ENCODE peak calls at places on chromosomes 5 and 9, in nine cellular contexts. One of them, this sample, is unnamed.

GRCh38 chr9:36772449-36773370 is 200.0 kb downstream of the MELK start:
- DNase-seq in GM23248: peak
- DNase-seq in mammary epithelial cell: peak
- DNase-seq in H9: peak
- DNase-seq in mesendoderm: peak
- DNase-seq in mesenchymal stem cell: peak
- DNase-seq in fibroblast of lung: peak
- DNase-seq in colonic mucosa: no peak
- DNase-seq in HCT116: no peak
- DNase-seq in this sample: peak

GRCh38 chr9:89022902-89023301 is 31.6 kb downstream of the S1PR3 start:
- DNase-seq in GM23248: peak
- DNase-seq in mammary epithelial cell: no peak
- DNase-seq in H9: no peak
- DNase-seq in mesendoderm: no peak
- DNase-seq in mesenchymal stem cell: peak
- DNase-seq in fibroblast of lung: peak
- DNase-seq in colonic mucosa: no peak
- DNase-seq in HCT116: no peak
- DNase-seq in this sample: no peak

GRCh38 chr5:181056431-181056830 is 16.4 kb downstream of the BTNL9 start:
- DNase-seq in GM23248: no peak
- DNase-seq in mammary epithelial cell: no peak
- DNase-seq in H9: no peak
- DNase-seq in mesendoderm: no peak
- DNase-seq in mesenchymal stem cell: no peak
- DNase-seq in fibroblast of lung: no peak
- DNase-seq in colonic mucosa: no peak
- DNase-seq in HCT116: no peak
- DNase-seq in this sample: no peak

GRCh38 chr9:89374176-89374575 is 55.9 kb downstream of the SECISBP2 start:
- DNase-seq in GM23248: no peak
- DNase-seq in mammary epithelial cell: no peak
- DNase-seq in H9: no peak
- DNase-seq in mesendoderm: no peak
- DNase-seq in mesenchymal stem cell: peak
- DNase-seq in fibroblast of lung: peak
- DNase-seq in colonic mucosa: no peak
- DNase-seq in HCT116: no peak
- DNase-seq in this sample: no peak

GRCh38 chr9:86945868-86946711 is 1.2 kb downstream of the GAS1 start:
- DNase-seq in GM23248: peak
- DNase-seq in mammary epithelial cell: peak
- DNase-seq in H9: peak
- DNase-seq in mesendoderm: peak
- DNase-seq in mesenchymal stem cell: peak
- DNase-seq in fibroblast of lung: peak
- DNase-seq in colonic mucosa: peak
- DNase-seq in HCT116: no peak
- DNase-seq in this sample: peak

GRCh38 chr5:141811287-141812155 is 66.7 kb downstream of the PCDH1 start:
- DNase-seq in GM23248: peak
- DNase-seq in mammary epithelial cell: no peak
- DNase-seq in H9: peak
- DNase-seq in mesendoderm: peak
- DNase-seq in mesenchymal stem cell: peak
- DNase-seq in fibroblast of lung: no peak
- DNase-seq in colonic mucosa: no peak
- DNase-seq in HCT116: no peak
- DNase-seq in this sample: peak

GRCh38 chr9:137720571-137721110 is 101.8 kb downstream of the EHMT1 start:
- DNase-seq in GM23248: peak
- DNase-seq in mammary epithelial cell: peak
- DNase-seq in H9: no peak
- DNase-seq in mesendoderm: no peak
- DNase-seq in mesenchymal stem cell: no peak
- DNase-seq in fibroblast of lung: no peak
- DNase-seq in colonic mucosa: no peak
- DNase-seq in HCT116: no peak
- DNase-seq in this sample: no peak

GRCh38 chr5:61732376-61732775 is 400.3 kb downstream of the ZSWIM6 start:
- DNase-seq in GM23248: no peak
- DNase-seq in mammary epithelial cell: no peak
- DNase-seq in H9: no peak
- DNase-seq in mesendoderm: peak
- DNase-seq in mesenchymal stem cell: no peak
- DNase-seq in fibroblast of lung: peak
- DNase-seq in colonic mucosa: no peak
- DNase-seq in HCT116: no peak
- DNase-seq in this sample: no peak

GRCh38 chr5:157271740-157272271 is 5.9 kb downstream of the CYFIP2 start:
- DNase-seq in GM23248: no peak
- DNase-seq in mammary epithelial cell: no peak
- DNase-seq in H9: no peak
- DNase-seq in mesendoderm: no peak
- DNase-seq in mesenchymal stem cell: no peak
- DNase-seq in fibroblast of lung: no peak
- DNase-seq in colonic mucosa: no peak
- DNase-seq in HCT116: no peak
- DNase-seq in this sample: no peak

GRCh38 chr9:72351538-72352453 is 13.2 kb downstream of the ZFAND5 start:
- DNase-seq in GM23248: peak
- DNase-seq in mammary epithelial cell: peak
- DNase-seq in H9: no peak
- DNase-seq in mesendoderm: no peak
- DNase-seq in mesenchymal stem cell: peak
- DNase-seq in fibroblast of lung: peak
- DNase-seq in colonic mucosa: no peak
- DNase-seq in HCT116: no peak
- DNase-seq in this sample: peak

GRCh38 chr5:108046955-108047670 is 334.8 kb downstream of the FBXL17 start:
- DNase-seq in GM23248: no peak
- DNase-seq in mammary epithelial cell: no peak
- DNase-seq in H9: peak
- DNase-seq in mesendoderm: no peak
- DNase-seq in mesenchymal stem cell: no peak
- DNase-seq in fibroblast of lung: no peak
- DNase-seq in colonic mucosa: no peak
- DNase-seq in HCT116: no peak
- DNase-seq in this sample: peak

GRCh38 chr5:14144586-14145355 is 1.6 kb downstream of the TRIO start:
- DNase-seq in GM23248: peak
- DNase-seq in mammary epithelial cell: peak
- DNase-seq in H9: peak
- DNase-seq in mesendoderm: peak
- DNase-seq in mesenchymal stem cell: peak
- DNase-seq in fibroblast of lung: peak
- DNase-seq in colonic mucosa: peak
- DNase-seq in HCT116: peak
- DNase-seq in this sample: peak

GRCh38 chr5:14146725-14147124 is 3.6 kb downstream of the TRIO start:
- DNase-seq in GM23248: peak
- DNase-seq in mammary epithelial cell: no peak
- DNase-seq in H9: no peak
- DNase-seq in mesendoderm: no peak
- DNase-seq in mesenchymal stem cell: no peak
- DNase-seq in fibroblast of lung: peak
- DNase-seq in colonic mucosa: no peak
- DNase-seq in HCT116: no peak
- DNase-seq in this sample: no peak

GRCh38 chr5:14147210-14147609 is 4.1 kb downstream of the TRIO start:
- DNase-seq in GM23248: no peak
- DNase-seq in mammary epithelial cell: no peak
- DNase-seq in H9: no peak
- DNase-seq in mesendoderm: no peak
- DNase-seq in mesenchymal stem cell: no peak
- DNase-seq in fibroblast of lung: no peak
- DNase-seq in colonic mucosa: no peak
- DNase-seq in HCT116: no peak
- DNase-seq in this sample: no peak

GRCh38 chr5:14143843-14144585 is 872 bp downstream of the TRIO start:
- DNase-seq in GM23248: peak
- DNase-seq in mammary epithelial cell: peak
- DNase-seq in H9: peak
- DNase-seq in mesendoderm: no peak
- DNase-seq in mesenchymal stem cell: no peak
- DNase-seq in fibroblast of lung: peak
- DNase-seq in colonic mucosa: peak
- DNase-seq in HCT116: no peak
- DNase-seq in this sample: peak

DNA sequence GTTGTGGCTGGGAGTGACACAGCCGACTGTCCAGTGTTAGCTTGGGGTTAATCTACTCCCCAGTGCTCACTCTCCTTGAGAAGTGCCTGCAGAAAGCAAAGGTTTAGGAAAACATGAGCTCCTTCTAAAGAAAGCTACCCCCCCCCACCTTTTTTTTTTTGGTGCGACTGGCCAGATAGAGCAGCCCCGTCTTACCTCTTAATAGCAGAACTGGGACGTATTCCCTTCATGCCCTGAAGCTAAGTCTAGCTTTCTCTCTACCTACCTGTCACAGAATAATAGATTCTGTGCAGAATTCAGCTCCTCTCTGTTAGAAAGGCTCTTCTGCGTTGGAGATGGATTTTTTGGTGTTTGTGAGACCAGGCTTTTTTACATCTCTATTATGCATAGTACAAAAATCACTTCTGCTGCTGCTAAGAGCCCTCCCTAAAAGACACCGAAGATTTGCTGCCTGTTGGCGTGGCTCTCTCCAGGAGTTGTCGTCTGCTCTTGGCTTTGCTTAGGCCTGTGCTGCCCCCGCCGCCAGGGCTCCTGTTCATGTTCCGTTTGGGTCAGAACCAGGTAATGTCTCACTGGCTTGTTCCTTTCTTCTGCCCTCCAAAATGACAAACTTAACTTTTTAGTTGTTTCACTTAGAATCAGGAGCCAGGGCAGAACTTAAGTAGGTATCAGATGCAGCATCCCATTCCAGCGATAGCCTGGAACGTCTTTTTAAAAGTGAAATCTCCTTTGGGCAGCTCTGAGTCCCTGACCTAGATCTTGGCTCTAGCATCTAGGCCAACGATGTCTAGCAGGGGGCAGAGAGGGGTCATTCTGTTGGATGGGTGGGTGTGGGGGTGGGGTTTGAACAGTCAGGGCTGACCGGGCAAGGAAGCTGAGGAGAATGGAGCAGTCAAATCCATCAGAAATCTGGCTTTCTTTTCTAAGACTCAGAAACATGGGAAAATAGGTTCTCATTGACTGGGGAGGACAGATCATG is 2.5 kb downstream of the TRIO start:
- DNase-seq in GM23248: peak
- DNase-seq in mammary epithelial cell: no peak
- DNase-seq in H9: no peak
- DNase-seq in mesendoderm: no peak
- DNase-seq in mesenchymal stem cell: peak
- DNase-seq in fibroblast of lung: peak
- DNase-seq in colonic mucosa: no peak
- DNase-seq in HCT116: no peak
- DNase-seq in this sample: no peak
- H3K27ac ChIP-seq in GM23248: peak
- H3K27ac ChIP-seq in mammary epithelial cell: peak
- H3K27ac ChIP-seq in H9: no peak
- H3K27ac ChIP-seq in mesendoderm: no peak
- H3K27ac ChIP-seq in mesenchymal stem cell: peak
- H3K27ac ChIP-seq in fibroblast of lung: peak
- H3K27ac ChIP-seq in colonic mucosa: peak
- H3K27ac ChIP-seq in HCT116: peak
- H3K27ac ChIP-seq in this sample: no peak

DNA sequence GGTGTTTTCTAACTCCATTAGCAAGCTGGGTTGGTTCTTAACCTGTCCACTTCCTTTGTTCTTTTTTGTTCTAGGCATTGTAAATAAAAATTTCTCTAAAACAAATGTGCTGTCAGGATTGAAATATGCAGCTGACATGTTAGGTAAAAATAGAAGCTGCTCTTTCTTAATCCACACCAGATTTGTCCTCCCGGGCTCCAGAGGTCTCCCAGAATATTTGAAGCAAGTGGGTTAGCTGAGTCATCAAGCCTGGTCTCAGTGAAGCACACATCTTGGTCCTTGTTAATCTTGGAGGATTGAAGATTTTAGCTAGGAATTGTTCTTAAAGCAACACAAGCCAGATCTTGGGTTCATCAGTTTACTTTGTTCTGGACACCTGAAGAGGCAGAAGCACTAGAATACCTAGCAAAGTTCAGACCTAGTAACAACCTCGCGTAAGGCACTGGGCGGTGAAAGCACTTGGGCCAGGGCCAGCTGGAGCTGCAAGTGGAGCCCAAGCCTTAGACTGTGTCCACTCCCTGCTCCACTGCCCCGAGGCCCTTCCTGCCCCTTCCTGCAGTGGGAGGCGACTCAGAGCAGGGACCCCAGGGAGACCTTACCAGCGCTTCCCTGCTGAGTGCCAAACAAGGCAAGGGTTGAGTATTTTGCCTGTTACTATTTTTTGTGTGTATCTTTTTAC is 36.5 kb downstream of the HABP4 start:
- DNase-seq in GM23248: peak
- DNase-seq in mammary epithelial cell: no peak
- DNase-seq in H9: no peak
- DNase-seq in mesendoderm: no peak
- DNase-seq in mesenchymal stem cell: peak
- DNase-seq in fibroblast of lung: peak
- DNase-seq in colonic mucosa: peak
- DNase-seq in HCT116: no peak
- DNase-seq in this sample: no peak
- H3K9ac ChIP-seq in GM23248: peak
- H3K9ac ChIP-seq in mammary epithelial cell: no peak
- H3K9ac ChIP-seq in H9: no peak
- H3K9ac ChIP-seq in mesendoderm: no peak
- H3K9ac ChIP-seq in mesenchymal stem cell: peak
- H3K9ac ChIP-seq in fibroblast of lung: no peak
- H3K9ac ChIP-seq in colonic mucosa: no peak
- H3K9ac ChIP-seq in HCT116: no peak
- H3K9ac ChIP-seq in this sample: no peak

GRCh38 chr5:38725419-38725865 is 120.4 kb upstream of the OSMR start:
- DNase-seq in GM23248: no peak
- DNase-seq in mammary epithelial cell: no peak
- DNase-seq in H9: no peak
- DNase-seq in mesendoderm: no peak
- DNase-seq in mesenchymal stem cell: no peak
- DNase-seq in fibroblast of lung: no peak
- DNase-seq in colonic mucosa: no peak
- DNase-seq in HCT116: no peak
- DNase-seq in this sample: no peak
- H3K27ac ChIP-seq in GM23248: no peak
- H3K27ac ChIP-seq in mammary epithelial cell: no peak
- H3K27ac ChIP-seq in H9: no peak
- H3K27ac ChIP-seq in mesendoderm: no peak
- H3K27ac ChIP-seq in mesenchymal stem cell: no peak
- H3K27ac ChIP-seq in fibroblast of lung: no peak
- H3K27ac ChIP-seq in colonic mucosa: no peak
- H3K27ac ChIP-seq in HCT116: no peak
- H3K27ac ChIP-seq in this sample: peak

DNA sequence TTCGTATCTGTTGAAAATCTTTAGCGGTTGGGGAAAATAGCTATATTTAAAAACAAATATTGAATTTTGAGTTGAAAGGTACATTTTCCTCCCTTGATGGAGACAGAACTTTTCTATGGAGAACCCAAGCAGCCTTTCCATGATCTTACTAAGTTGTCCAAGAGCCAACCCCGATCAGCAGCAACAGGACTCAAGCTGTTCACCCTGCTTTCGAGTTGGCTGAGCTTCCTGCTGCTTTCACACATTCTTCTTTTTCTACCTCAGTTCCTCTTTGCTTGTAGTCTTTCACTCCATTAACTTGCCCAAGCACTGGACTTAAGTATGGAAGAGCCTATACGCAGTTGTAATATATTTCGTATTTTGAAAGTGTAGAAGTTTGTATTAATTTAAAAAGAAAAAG is 59.4 kb downstream of the IL6ST start:
- DNase-seq in GM23248: no peak
- DNase-seq in mammary epithelial cell: no peak
- DNase-seq in H9: no peak
- DNase-seq in mesendoderm: no peak
- DNase-seq in mesenchymal stem cell: no peak
- DNase-seq in fibroblast of lung: no peak
- DNase-seq in colonic mucosa: no peak
- DNase-seq in HCT116: no peak
- DNase-seq in this sample: no peak
- H3K9ac ChIP-seq in GM23248: no peak
- H3K9ac ChIP-seq in mammary epithelial cell: no peak
- H3K9ac ChIP-seq in H9: no peak
- H3K9ac ChIP-seq in mesendoderm: no peak
- H3K9ac ChIP-seq in mesenchymal stem cell: peak
- H3K9ac ChIP-seq in fibroblast of lung: no peak
- H3K9ac ChIP-seq in colonic mucosa: no peak
- H3K9ac ChIP-seq in HCT116: no peak
- H3K9ac ChIP-seq in this sample: no peak